ENCODE peak calls at places on chromosomes 4 and X, in nine cellular contexts. R is GM20000, P is breast epithelium, U is PC-3, L is LNCaP clone FGC, G is H9, E is pancreas, K is AG04450, H is foreskin fibroblast. M is an unnamed sample.

GRCh38 chr4:98662619-98663225 is 4.3 kb upstream of the TSPAN5 start:
- DNase-seq in R (peak; percentile 20), P (no peak), U (peak; percentile 63), L (peak; percentile 92), G (peak; percentile 80), E (no peak), K (no peak), H (no peak), M (no peak)

GRCh38 chrX:37921758-37922157 is 74.4 kb upstream of the DYNLT3 start:
- DNase-seq in R (no peak), P (no peak), U (peak; percentile 85), L (no peak), G (no peak), E (no peak), K (no peak), H (peak; percentile 76), M (no peak)

GRCh38 chrX:23616361-23616760 is 50.9 kb upstream of the PRDX4 start:
- DNase-seq in R (peak; percentile 2), P (no peak), U (peak; percentile 48), L (no peak), G (no peak), E (no peak), K (no peak), H (peak; percentile 48), M (no peak)

GRCh38 chr4:40185830-40186664 is 10.8 kb upstream of the RHOH start:
- DNase-seq in R (peak; percentile 45), P (no peak), U (no peak), L (no peak), G (no peak), E (no peak), K (no peak), H (peak; percentile 68), M (no peak)

GRCh38 chrX:40107291-40108083 is 9.7 kb upstream of the BCOR start:
- DNase-seq in R (peak; percentile 47), P (no peak), U (peak; percentile 64), L (no peak), G (peak; percentile 79), E (peak; percentile 82), K (no peak), H (peak; percentile 66), M (no peak)

GRCh38 chr4:70759627-70760026 is 37.9 kb downstream of the RUFY3 start:
- DNase-seq in R (no peak), P (no peak), U (no peak), L (no peak), G (no peak), E (no peak), K (no peak), H (no peak), M (no peak)

GRCh38 chr4:26525751-26526150 is 35.5 kb upstream of the CCKAR start:
- DNase-seq in R (no peak), P (no peak), U (peak; percentile 24), L (no peak), G (no peak), E (no peak), K (no peak), H (peak; percentile 53), M (no peak)

GRCh38 chr4:76426272-76426671 is 5.3 kb upstream of the CCDC158 start:
- DNase-seq in R (no peak), P (no peak), U (peak; percentile 22), L (no peak), G (no peak), E (no peak), K (no peak), H (no peak), M (no peak)

GRCh38 chrX:48938721-48939416 is 18.5 kb downstream of the OTUD5 start:
- DNase-seq in R (peak; percentile 49), P (no peak), U (no peak), L (no peak), G (no peak), E (no peak), K (no peak), H (no peak), M (no peak)

DNA sequence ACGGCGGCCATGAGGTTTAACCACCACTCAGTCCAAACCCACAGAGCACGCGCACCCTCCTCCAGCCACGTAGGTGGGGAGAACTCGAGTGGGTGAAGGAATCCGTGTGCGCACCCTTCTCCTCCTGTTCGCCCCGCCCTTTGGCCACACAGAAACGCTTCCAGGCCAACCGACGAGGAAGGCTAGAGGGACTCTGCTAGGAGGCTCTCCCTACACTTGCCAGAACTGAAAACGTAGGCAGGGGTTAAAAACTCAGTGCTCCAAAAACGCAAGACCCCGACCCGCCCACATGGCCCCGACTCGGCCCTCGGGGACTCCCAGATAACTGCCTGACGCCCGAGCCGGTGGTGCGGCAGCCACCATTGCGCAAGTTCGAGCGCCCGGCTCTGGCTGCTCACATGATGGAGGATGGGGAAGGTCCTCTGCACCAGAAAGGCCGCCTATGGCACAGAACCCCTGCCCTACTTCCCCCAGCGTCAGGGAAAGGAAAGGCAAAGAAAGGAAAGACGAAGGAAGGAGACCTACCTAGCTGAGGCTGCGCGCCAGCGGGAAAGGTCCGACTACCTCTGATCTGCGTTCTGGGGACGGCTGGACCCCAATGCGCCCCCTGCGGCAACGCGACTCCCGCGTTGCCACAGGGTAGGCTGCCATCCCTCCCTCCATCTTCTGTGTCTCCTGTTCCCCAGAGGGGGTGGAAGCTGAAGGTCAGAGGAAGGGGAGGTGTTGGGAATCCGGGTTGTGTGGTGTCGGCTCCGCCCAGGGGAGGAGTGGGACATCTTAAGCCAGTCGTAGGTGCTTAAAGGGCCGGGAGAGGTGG is 201.9 kb upstream of the AGTR2 start:
- DNase-seq in R (peak; percentile 19), P (peak; percentile 37), U (no peak), L (no peak), G (peak; percentile 97), E (peak; percentile 66), K (no peak), H (peak; percentile 60), M (peak; percentile 57)
- TF ChIP-seq CTCF in R (no peak), P (no peak), U (no peak), L (no peak), G (peak; percentile 55), E (no peak), K (no peak), H (no peak), M (peak; percentile 48)

GRCh38 chrX:100596601-100597000 is 11.9 kb downstream of the TNMD start:
- DNase-seq in R (no peak), P (no peak), U (no peak), L (no peak), G (no peak), E (no peak), K (no peak), H (no peak), M (no peak)

GRCh38 chrX:100593142-100593541 is 8.4 kb downstream of the TNMD start:
- DNase-seq in R (no peak), P (no peak), U (no peak), L (no peak), G (no peak), E (no peak), K (no peak), H (no peak), M (no peak)

GRCh38 chrX:100587846-100588245 is 3.1 kb downstream of the TNMD start:
- DNase-seq in R (no peak), P (no peak), U (no peak), L (peak; percentile 54), G (no peak), E (no peak), K (no peak), H (peak; percentile 10), M (no peak)

GRCh38 chrX:100591256-100592051 is 6.7 kb downstream of the TNMD start:
- DNase-seq in R (no peak), P (no peak), U (no peak), L (no peak), G (no peak), E (no peak), K (no peak), H (no peak), M (no peak)
- TF ChIP-seq CTCF in R (no peak), P (no peak), U (no peak), L (no peak), G (no peak), E (no peak), K (no peak), H (no peak), M (no peak)

GRCh38 chrX:153782324-153782723 is 1.5 kb downstream of the SRPK3 start:
- DNase-seq in R (no peak), P (peak; percentile 45), U (no peak), L (no peak), G (peak; percentile 56), E (no peak), K (no peak), H (no peak), M (no peak)
- TF ChIP-seq CTCF in R (no peak), P (no peak), U (peak; percentile 27), L (no peak), G (peak; percentile 45), E (no peak), K (no peak), H (no peak), M (no peak)

GRCh38 chr4:56821394-56822263 is at the start of gene SPINK2:
- DNase-seq in R (peak; percentile 46), P (no peak), U (peak; percentile 67), L (no peak), G (peak; percentile 95), E (peak; percentile 76), K (no peak), H (peak; percentile 8), M (peak; percentile 16)
- TF ChIP-seq CTCF in R (no peak), P (no peak), U (peak; percentile 45), L (peak; percentile 34), G (peak; percentile 50), E (no peak), K (no peak), H (no peak), M (peak; percentile 52)

GRCh38 chr4:82842593-82842992 is 44.0 kb upstream of the SCD5 start:
- DNase-seq in R (no peak), P (no peak), U (no peak), L (no peak), G (no peak), E (no peak), K (no peak), H (peak; percentile 40), M (no peak)
- TF ChIP-seq CTCF in R (no peak), P (no peak), U (peak; percentile 44), L (peak; percentile 6), G (peak; percentile 56), E (no peak), K (peak; percentile 50), H (peak; percentile 39), M (peak; percentile 46)

GRCh38 chr4:17030543-17030942 is 132.1 kb upstream of the LDB2 start:
- DNase-seq in R (no peak), P (no peak), U (peak; percentile 68), L (no peak), G (no peak), E (no peak), K (peak; percentile 75), H (peak; percentile 91), M (no peak)
- TF ChIP-seq CTCF in R (no peak), P (no peak), U (no peak), L (no peak), G (no peak), E (no peak), K (no peak), H (no peak), M (no peak)

GRCh38 chr4:144313370-144313769 is 172.9 kb upstream of the GYPA start:
- DNase-seq in R (no peak), P (no peak), U (no peak), L (no peak), G (no peak), E (no peak), K (no peak), H (no peak), M (no peak)

GRCh38 chr4:144316869-144317268 is 176.4 kb upstream of the GYPA start:
- DNase-seq in R (no peak), P (no peak), U (no peak), L (no peak), G (no peak), E (no peak), K (no peak), H (no peak), M (no peak)

GRCh38 chr4:144318797-144319196 is 178.3 kb upstream of the GYPA start:
- DNase-seq in R (no peak), P (no peak), U (no peak), L (no peak), G (no peak), E (no peak), K (no peak), H (no peak), M (no peak)
- TF ChIP-seq CTCF in R (peak; percentile 1), P (no peak), U (no peak), L (peak; percentile 3), G (peak; percentile 43), E (no peak), K (no peak), H (no peak), M (no peak)